ENCODE peak calls at places on chromosomes 12 and 14, in five cellular contexts. U is tibial artery; V is kidney tubule cell; K is stimulated activated CD4-positive, alpha-beta T cell treated with anti-CD3 and anti-CD28 coated beads, Interleukin-4, amount 100 ng/mL, for 1 hour; B is GM04503. D is an unnamed sample.
A peak's percentile ranks its signal among the peaks of the same experiment; 100 is the strongest.

GRCh38 chr14:59126714-59127436 is 61.6 kb upstream of the DAAM1 start:
- DNase-seq in B (no peak), V (peak; percentile 70), K (no peak), U (no peak), D (peak; percentile 35)

GRCh38 chr12:86312258-86312657 is 56.1 kb upstream of the MGAT4C start:
- DNase-seq in B (no peak), U (no peak), V (no peak), K (no peak), D (no peak)

GRCh38 chr12:62166525-62166924 is 93.7 kb upstream of the USP15 start:
- DNase-seq in V (no peak), B (peak; percentile 37), K (no peak), U (no peak), D (no peak)

GRCh38 chr14:101074124-101075024 is 170.9 kb upstream of the RTL1 start:
- DNase-seq in V (no peak), K (no peak), B (no peak), U (peak; percentile 10), D (no peak)

GRCh38 chr14:69259531-69260245 is at the start of gene GALNT16:
- DNase-seq in V (peak; percentile 26), K (no peak), B (no peak), U (no peak), D (no peak)

GRCh38 chr12:51744957-51745356 is 103.6 kb downstream of the FIGNL2 start:
- DNase-seq in U (no peak), B (no peak), K (no peak), V (no peak), D (no peak)

GRCh38 chr12:53069621-53070410 is 9.4 kb downstream of the SPRYD3 start:
- DNase-seq in U (peak; percentile 90), K (no peak), B (no peak), V (no peak), D (no peak)

GRCh38 chr12:76688001-76688400 is 75.9 kb upstream of the ZDHHC17 start:
- DNase-seq in V (no peak), K (no peak), U (no peak), B (no peak), D (no peak)

GRCh38 chr12:70246580-70246979 is 3.3 kb downstream of the CNOT2 start:
- DNase-seq in U (no peak), B (peak; percentile 4), K (no peak), V (peak; percentile 8), D (no peak)

GRCh38 chr14:89251066-89251465 is 166.0 kb downstream of the FOXN3 start:
- DNase-seq in V (peak; percentile 71), U (no peak), B (no peak), K (no peak), D (no peak)

GRCh38 chr12:129136694-129137325 is 283.5 kb downstream of the GLT1D1 start:
- DNase-seq in V (no peak), B (no peak), U (no peak), K (no peak), D (no peak)

GRCh38 chr12:116141833-116142162 is 135.7 kb downstream of the MED13L start:
- DNase-seq in V (no peak), K (no peak), B (no peak), U (no peak), D (no peak)

GRCh38 chr14:67446371-67447032 is 34.5 kb upstream of the PLEK2 start:
- DNase-seq in V (peak; percentile 9), B (no peak), K (no peak), U (no peak), D (no peak)

GRCh38 chr14:50967104-50967503 is 22.8 kb upstream of the PYGL start:
- DNase-seq in B (no peak), V (no peak), U (no peak), K (no peak), D (no peak)

GRCh38 chr14:96122496-96122895 is 82.1 kb upstream of the BDKRB2 start:
- DNase-seq in V (no peak), B (no peak), U (no peak), K (no peak), D (no peak)

GRCh38 chr12:75690556-75690955 is 179.1 kb upstream of the KRR1 start:
- DNase-seq in V (no peak), K (no peak), B (peak; percentile 91), U (no peak), D (peak; percentile 67)

GRCh38 chr14:53108292-53108937 is 44.7 kb downstream of the DDHD1 start:
- DNase-seq in K (no peak), U (no peak), V (no peak), B (no peak), D (no peak)

GRCh38 chr14:65832431-65833253 is 420.1 kb downstream of the FUT8 start:
- DNase-seq in B (no peak), V (peak; percentile 74), U (peak; percentile 27), K (no peak), D (peak; percentile 3)

GRCh38 chr14:93015039-93015438 is 92.1 kb downstream of the CHGA start:
- DNase-seq in K (no peak), V (no peak), B (no peak), U (no peak), D (no peak)